ENCODE peak calls at places on chromosomes 12 and 14, in seven cellular contexts. J is prostate gland; U is Panc1; C is GM03348; A is thyroid gland; P is HTR-8/SVneo; O is stimulated activated naive CD4-positive, alpha-beta T cell treated with Interleukin-2 at 50 U/mL for 16 hours. N is an unnamed sample.
A peak's percentile ranks its signal among the peaks of the same experiment; 100 is the strongest.

GRCh38 chr14:95696741-95697140 is 10.5 kb downstream of the TCL1B start:
- DNase-seq in U (no peak), O (no peak), A (no peak), J (no peak), P (no peak), C (no peak), N (no peak)

GRCh38 chr12:106711316-106711715 is 63.2 kb upstream of the RIC8B start:
- DNase-seq in P (no peak), U (no peak), A (no peak), J (no peak), O (no peak), C (no peak), N (no peak)

GRCh38 chr12:2332266-2332665 is 279.5 kb downstream of the CACNA1C start:
- DNase-seq in U (no peak), A (no peak), O (no peak), C (peak; percentile 66), P (no peak), J (no peak), N (no peak)

GRCh38 chr14:106436310-106436905 is 910.0 kb downstream of the TMEM121 start:
- DNase-seq in A (peak; percentile 9), P (no peak), J (no peak), C (no peak), U (no peak), O (peak; percentile 56), N (peak; percentile 18)

GRCh38 chr14:103510311-103511021 is 12.2 kb downstream of the CKB start:
- DNase-seq in O (no peak), C (no peak), U (no peak), A (no peak), J (no peak), P (no peak), N (no peak)

GRCh38 chr12:98645572-98646067 is 530 bp downstream of the APAF1 start:
- DNase-seq in J (peak; percentile 21), U (no peak), C (peak; percentile 33), O (no peak), A (peak; percentile 7), P (peak; percentile 17), N (peak; percentile 10)

GRCh38 chr12:124299628-124300388 is 4.9 kb downstream of the RFLNA start:
- DNase-seq in J (no peak), C (no peak), P (no peak), O (no peak), U (no peak), A (no peak), N (no peak)

GRCh38 chr14:90126260-90126659 is 64.5 kb downstream of the KCNK13 start:
- DNase-seq in U (no peak), P (no peak), J (no peak), A (no peak), O (no peak), C (no peak), N (no peak)

GRCh38 chr12:558595-558994 is 98.9 kb downstream of the B4GALNT3 start:
- DNase-seq in J (no peak), U (no peak), P (no peak), C (no peak), A (no peak), O (no peak), N (no peak)

GRCh38 chr12:24596768-24597388 is 352.0 kb downstream of the BCAT1 start:
- DNase-seq in A (no peak), U (peak; percentile 51), P (no peak), C (peak; percentile 51), O (no peak), J (no peak), N (peak; percentile 23)

GRCh38 chr12:5964913-5965900 is 20.1 kb upstream of the ANO2 start:
- DNase-seq in J (no peak), P (no peak), U (no peak), C (no peak), O (no peak), A (no peak), N (no peak)

GRCh38 chr14:26204954-26205479 is 392.8 kb downstream of the NOVA1 start:
- DNase-seq in A (peak; percentile 58), C (peak; percentile 29), P (no peak), U (no peak), J (peak; percentile 8), O (no peak), N (peak; percentile 63)

GRCh38 chr12:42737364-42737763 is 147.8 kb upstream of the PRICKLE1 start:
- DNase-seq in A (no peak), O (no peak), P (no peak), J (no peak), C (no peak), U (no peak), N (no peak)

GRCh38 chr14:73719791-73720190 is 5.6 kb upstream of the PNMA1 start:
- DNase-seq in A (no peak), J (no peak), P (no peak), O (no peak), C (no peak), U (no peak), N (no peak)

GRCh38 chr14:103535891-103536565 is 7.0 kb downstream of the TRMT61A start:
- DNase-seq in J (no peak), O (no peak), P (no peak), C (no peak), U (no peak), A (no peak), N (no peak)

GRCh38 chr12:52007158-52007921 is 594 bp downstream of the TAMALIN start:
- DNase-seq in U (no peak), P (no peak), O (peak; percentile 44), A (peak; percentile 17), C (peak; percentile 37), J (no peak), N (no peak)

GRCh38 chr12:56593909-56594621 is 36.1 kb downstream of the BAZ2A start:
- DNase-seq in P (peak; percentile 85), A (peak; percentile 64), J (peak; percentile 16), U (peak; percentile 71), O (peak; percentile 33), C (peak; percentile 85), N (peak; percentile 20)

GRCh38 chr12:25041006-25041741 is 92.3 kb upstream of the BCAT1 start:
- DNase-seq in U (no peak), O (no peak), C (no peak), P (no peak), A (peak; percentile 32), J (no peak), N (no peak)

GRCh38 chr12:92470608-92471021 is 232.2 kb upstream of the PLEKHG7 start:
- DNase-seq in A (no peak), P (no peak), J (no peak), U (no peak), O (peak; percentile 29), C (no peak), N (no peak)

GRCh38 chr12:11714626-11715025 is 65.2 kb downstream of the ETV6 start:
- DNase-seq in U (no peak), O (no peak), C (no peak), A (no peak), P (no peak), J (no peak), N (no peak)

GRCh38 chr12:117097159-117097558 is 2.1 kb downstream of the TESC start:
- DNase-seq in P (no peak), U (no peak), A (no peak), J (no peak), C (no peak), O (no peak), N (no peak)

GRCh38 chr12:2751230-2751629 is 43.5 kb upstream of the FKBP4 start:
- DNase-seq in U (no peak), C (no peak), P (no peak), A (no peak), J (no peak), O (no peak), N (no peak)

GRCh38 chr14:88225721-88226120 is 97.3 kb downstream of the KCNK10 start:
- DNase-seq in A (no peak), U (no peak), O (no peak), C (no peak), J (no peak), P (no peak), N (peak; percentile 12)

GRCh38 chr12:532908-533565 is 73.3 kb downstream of the B4GALNT3 start:
- DNase-seq in P (no peak), A (no peak), U (no peak), O (no peak), C (peak; percentile 92), J (no peak), N (no peak)

GRCh38 chr12:91140660-91141045 is 29.4 kb upstream of the LUM start:
- DNase-seq in A (no peak), J (no peak), O (no peak), C (peak; percentile 41), P (no peak), U (no peak), N (no peak)

GRCh38 chr14:56809262-56810215 is 740 bp downstream of the OTX2 start:
- DNase-seq in A (no peak), P (no peak), O (no peak), U (no peak), J (no peak), C (no peak), N (no peak)

GRCh38 chr14:92473261-92473946 is 40.2 kb upstream of the RIN3 start:
- DNase-seq in C (peak; percentile 73), J (no peak), P (peak; percentile 58), U (no peak), A (peak; percentile 17), O (no peak), N (no peak)

GRCh38 chr12:52181757-52182156 is 10.1 kb downstream of the KRT80 start:
- DNase-seq in C (peak; percentile 79), O (no peak), A (no peak), U (no peak), J (no peak), P (peak; percentile 87), N (peak; percentile 24)

GRCh38 chr12:94379479-94380113 is 80.1 kb downstream of the CEP83 start:
- DNase-seq in C (no peak), O (no peak), A (no peak), P (no peak), J (no peak), U (no peak), N (no peak)

GRCh38 chr12:108826115-108826806 is 31.1 kb downstream of the SSH1 start:
- DNase-seq in J (no peak), A (peak; percentile 45), U (no peak), C (peak; percentile 84), P (peak; percentile 71), O (no peak), N (no peak)

GRCh38 chr12:68175566-68176033 is 16.1 kb upstream of the IFNG start:
- DNase-seq in A (no peak), P (no peak), U (no peak), J (no peak), O (peak; percentile 46), C (no peak), N (no peak)

GRCh38 chr14:38481939-38482678 is 226.2 kb upstream of the CLEC14A start:
- DNase-seq in A (peak; percentile 93), O (no peak), P (no peak), U (no peak), C (peak; percentile 32), J (no peak), N (no peak)

GRCh38 chr14:74525361-74525851 is 31.8 kb downstream of the ISCA2 start:
- DNase-seq in A (peak; percentile 60), O (no peak), U (no peak), P (no peak), C (no peak), J (no peak), N (no peak)

GRCh38 chr12:71746983-71747611 is 7.6 kb upstream of the RAB21 start:
- DNase-seq in U (no peak), O (peak; percentile 20), A (peak; percentile 29), C (peak; percentile 55), J (peak; percentile 33), P (peak; percentile 32), N (peak; percentile 44)

GRCh38 chr12:82937151-82937550 is 250.4 kb downstream of the TMTC2 start:
- DNase-seq in O (no peak), J (no peak), C (no peak), A (no peak), P (no peak), U (no peak), N (no peak)

GRCh38 chr12:109621271-109621671 is 47.7 kb downstream of the MVK start:
- DNase-seq in O (no peak), C (peak; percentile 70), A (no peak), P (no peak), J (no peak), U (no peak), N (peak; percentile 25)

GRCh38 chr12:127191124-127191523 is 1075.8 kb upstream of the TMEM132C start:
- DNase-seq in A (no peak), J (no peak), P (no peak), O (no peak), U (no peak), C (peak; percentile 58), N (no peak)

GRCh38 chr12:130441771-130442760 is 104.4 kb downstream of the PIWIL1 start:
- DNase-seq in P (no peak), O (no peak), C (no peak), A (no peak), U (no peak), J (no peak), N (no peak)

N was measured in NCI-H1105.